ENCODE peak calls at places on chromosomes 5 and 9, in seven cellular contexts. Q is fibroblast of lung, T is tibial artery, P is OCI-LY7, C is HepG2, H is astrocyte, R is neuronal stem cell. Z is an unnamed sample. For H3K36me3, the result is how much of the 10 kb centered on the place peaks cover.

GRCh38 chr5:132498686-132499271 is 8.2 kb upstream of the IRF1 start:
- DNase-seq in T (peak), R (no peak), C (no peak), Q (peak), P (no peak), H (peak), Z (no peak)

GRCh38 chr5:67190443-67190842 is 6.2 kb downstream of the CD180 start:
- DNase-seq in T (no peak), P (no peak), H (no peak), C (no peak), R (no peak), Q (no peak), Z (no peak)

GRCh38 chr9:114499941-114500528 is 5.2 kb downstream of the WHRN start:
- DNase-seq in R (no peak), P (no peak), C (no peak), Q (no peak), T (no peak), H (no peak), Z (no peak)

GRCh38 chr5:74432240-74432639 is 208.3 kb downstream of the ENC1 start:
- DNase-seq in Q (peak), H (no peak), C (no peak), P (no peak), T (no peak), R (no peak), Z (no peak)

GRCh38 chr9:132154925-132155324 is 6.9 kb upstream of the NTNG2 start:
- DNase-seq in T (no peak), P (no peak), H (no peak), Q (no peak), C (no peak), R (no peak), Z (no peak)

GRCh38 chr9:77752566-77752965 is 104.4 kb upstream of the GNA14 start:
- DNase-seq in T (no peak), C (no peak), Q (peak), P (no peak), H (peak), R (no peak), Z (no peak)

GRCh38 chr9:14722391-14723035 is at the start of gene CER1:
- DNase-seq in P (no peak), R (peak), T (no peak), Q (no peak), H (no peak), C (no peak), Z (no peak)

GRCh38 chr5:6585168-6585567 is 47.7 kb downstream of the NSUN2 start:
- DNase-seq in T (no peak), P (no peak), R (no peak), Q (no peak), H (no peak), C (no peak), Z (no peak)

GRCh38 chr9:84839538-84839937 is 170.0 kb downstream of the NTRK2 start:
- DNase-seq in H (peak), P (no peak), T (no peak), Q (peak), C (no peak), R (no peak), Z (no peak)

GRCh38 chr9:125785187-125785840 is 38.1 kb downstream of the PBX3 start:
- DNase-seq in T (no peak), Q (peak), C (peak), H (no peak), R (no peak), P (no peak), Z (no peak)

GRCh38 chr5:32223972-32224608 is 50.0 kb upstream of the GOLPH3 start:
- DNase-seq in C (peak), R (no peak), T (no peak), Q (peak), H (peak), P (no peak), Z (no peak)

GRCh38 chr5:180259260-180259611 is 32.6 kb downstream of the MAPK9 start:
- DNase-seq in P (no peak), Q (peak), H (peak), C (no peak), T (no peak), R (no peak), Z (no peak)

GRCh38 chr5:150626853-150627276 is 13.6 kb upstream of the SYNPO start:
- DNase-seq in C (no peak), H (peak), P (no peak), R (no peak), T (peak), Q (peak), Z (no peak)

GRCh38 chr5:76604838-76605237 is 18.4 kb downstream of the F2RL2 start:
- DNase-seq in R (no peak), T (no peak), Q (peak), C (peak), H (peak), P (no peak), Z (no peak)

GRCh38 chr5:120568716-120569115 is 104.6 kb downstream of the PRR16 start:
- DNase-seq in C (no peak), Q (peak), R (no peak), T (no peak), H (peak), P (no peak), Z (no peak)

GRCh38 chr5:19865336-19866087 is 122.5 kb downstream of the CDH18 start:
- DNase-seq in Q (no peak), T (no peak), H (no peak), R (no peak), P (no peak), C (no peak), Z (no peak)

GRCh38 chr5:26757941-26758340 is 280.4 kb downstream of the CDH9 start:
- DNase-seq in R (no peak), P (no peak), H (no peak), C (no peak), T (no peak), Q (no peak), Z (no peak)

GRCh38 chr5:16808936-16809815 is 126.9 kb downstream of the MYO10 start:
- DNase-seq in R (no peak), H (no peak), C (peak), Q (no peak), P (no peak), T (no peak), Z (no peak)

GRCh38 chr5:167415779-167416761 is 875.4 kb upstream of the WWC1 start:
- DNase-seq in T (no peak), H (no peak), C (no peak), Q (no peak), R (no peak), P (no peak), Z (no peak)

GRCh38 chr5:44245936-44246335 is 143.3 kb downstream of the FGF10 start:
- DNase-seq in Q (no peak), C (no peak), H (no peak), T (no peak), P (no peak), R (no peak), Z (no peak)

GRCh38 chr9:98807070-98807810 is at the start of gene GALNT12:
- DNase-seq in T (peak), C (no peak), P (peak), H (no peak), R (no peak), Q (no peak), Z (peak)

GRCh38 chr9:82022121-82022520 is 33.5 kb downstream of the SPATA31D1 start:
- DNase-seq in T (no peak), Q (no peak), P (no peak), H (no peak), C (no peak), R (no peak), Z (no peak)

GRCh38 chr5:53109041-53109435 is 519 bp downstream of the MOCS2 start:
- DNase-seq in T (no peak), P (peak), Q (no peak), R (peak), C (peak), H (no peak), Z (no peak)

GRCh38 chr5:151174612-151175101 is 17.1 kb upstream of the ANXA6 start:
- DNase-seq in T (no peak), H (no peak), P (no peak), C (no peak), Q (no peak), R (no peak), Z (no peak)

GRCh38 chr5:160601045-160601444 is 179.4 kb downstream of the PTTG1 start:
- DNase-seq in R (no peak), Q (no peak), H (no peak), P (no peak), T (no peak), C (no peak), Z (no peak)

GRCh38 chr5:136080483-136081180 is 51.8 kb downstream of the TGFBI start:
- DNase-seq in C (no peak), T (peak), H (peak), P (no peak), R (peak), Q (peak), Z (peak)

GRCh38 chr9:74804018-74804385 is 83.7 kb downstream of the TRPM6 start:
- DNase-seq in H (no peak), P (no peak), R (no peak), T (no peak), Q (peak), C (no peak), Z (no peak)

GRCh38 chr5:108749130-108749861 is 1.6 kb downstream of the FER start:
- DNase-seq in R (no peak), Q (peak), T (no peak), C (no peak), P (peak), H (peak), Z (no peak)

GRCh38 chr5:169139381-169140125 is 161.4 kb downstream of the SLIT3 start:
- DNase-seq in C (no peak), T (no peak), R (no peak), H (peak), P (no peak), Q (peak), Z (no peak)

GRCh38 chr9:107644774-107645463 is 155.3 kb upstream of the KLF4 start:
- DNase-seq in Q (no peak), H (no peak), C (no peak), T (peak), R (no peak), P (no peak), Z (no peak)

GRCh38 chr5:88503065-88503394 is 234.4 kb upstream of the TMEM161B start:
- DNase-seq in Q (peak), R (no peak), T (no peak), C (no peak), H (no peak), P (peak), Z (no peak)

DNA sequence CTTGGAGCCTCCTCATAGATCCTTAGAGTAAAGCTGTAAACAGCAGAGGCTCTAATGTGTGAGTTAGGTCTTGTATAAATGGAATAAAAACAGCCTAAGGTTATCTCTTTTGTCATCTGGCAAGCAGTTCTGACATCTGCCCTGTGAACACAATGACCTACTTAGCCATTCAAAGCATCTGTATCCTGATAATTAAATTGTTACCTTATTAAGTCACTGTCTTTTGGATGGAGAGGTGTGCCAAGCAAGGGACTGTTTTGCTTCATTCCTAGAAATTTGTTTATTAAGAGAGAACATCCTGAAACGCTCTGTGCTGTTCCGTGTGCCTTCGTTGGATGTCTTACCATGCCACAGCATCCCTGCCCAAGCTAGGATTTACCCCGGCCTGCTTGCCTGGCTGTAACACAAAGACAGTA is 1.5 kb downstream of the LSM11 start:
- DNase-seq in H (no peak), C (no peak), R (no peak), Q (no peak), P (no peak), T (no peak), Z (no peak)
- H3K4me3 ChIP-seq in H (peak), C (peak), R (no peak), Q (peak), P (peak), T (peak), Z (peak)

GRCh38 chr5:39151731-39152130 is 67.6 kb downstream of the FYB1 start:
- DNase-seq in R (no peak), C (no peak), Q (no peak), H (no peak), T (no peak), P (no peak), Z (no peak)

GRCh38 chr5:39149966-39150365 is 69.4 kb downstream of the FYB1 start:
- DNase-seq in T (no peak), H (no peak), R (no peak), P (no peak), Q (no peak), C (no peak), Z (no peak)

GRCh38 chr5:39146831-39147540 is 72.4 kb downstream of the FYB1 start:
- DNase-seq in T (no peak), P (no peak), C (no peak), R (no peak), H (no peak), Q (no peak), Z (no peak)

DNA sequence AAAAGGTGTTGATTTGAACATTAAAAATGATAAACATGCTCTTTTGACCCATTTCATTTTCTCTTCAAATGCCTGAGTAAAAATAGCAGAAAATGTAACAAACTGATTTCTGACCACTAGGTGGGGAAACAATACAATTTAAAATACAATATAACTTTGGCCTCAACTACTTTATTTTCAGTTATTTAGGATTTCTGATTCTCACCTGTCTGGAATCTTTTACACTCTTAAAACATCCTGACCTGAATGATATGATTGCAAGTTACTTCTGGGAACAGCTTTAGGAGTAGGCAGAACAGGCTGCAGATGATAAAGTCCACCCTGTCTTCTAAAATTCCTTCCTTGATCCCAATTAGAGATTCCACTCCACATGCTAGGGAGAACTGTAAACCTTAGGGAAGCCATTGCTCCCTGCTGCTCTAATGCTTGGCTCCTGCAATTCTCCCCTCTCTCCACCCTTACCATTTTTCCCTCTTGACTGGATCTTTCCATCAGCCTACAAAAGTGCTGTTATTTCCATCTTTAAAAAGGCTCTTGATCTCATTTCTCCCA is 70.3 kb downstream of the FYB1 start:
- DNase-seq in R (no peak), C (peak), Q (no peak), P (no peak), T (no peak), H (no peak), Z (no peak)
- H3K27ac ChIP-seq in R (no peak), C (no peak), Q (no peak), P (no peak), T (no peak), H (no peak), Z (no peak)

GRCh38 chr9:35684921-35685320 is 4.8 kb downstream of the TPM2 start:
- DNase-seq in P (no peak), T (no peak), C (no peak), H (no peak), R (no peak), Q (no peak), Z (no peak)

GRCh38 chr9:35687306-35687705 is 2.4 kb downstream of the TPM2 start:
- DNase-seq in C (peak), R (no peak), H (no peak), P (peak), Q (no peak), T (no peak), Z (no peak)

GRCh38 chr9:35686222-35687203 is 3.2 kb downstream of the TPM2 start:
- DNase-seq in P (peak), T (no peak), H (peak), C (no peak), R (no peak), Q (peak), Z (no peak)

GRCh38 chr9:35683323-35683722 is 6.4 kb downstream of the TPM2 start:
- DNase-seq in T (no peak), C (no peak), R (no peak), P (no peak), H (no peak), Q (no peak), Z (no peak)

GRCh38 chr9:35685506-35685905 is 4.2 kb downstream of the TPM2 start:
- DNase-seq in Q (no peak), H (no peak), T (no peak), R (no peak), C (no peak), P (no peak), Z (no peak)
- H3K36me3 ChIP-seq in Q (under half), H (half or more), T (half or more), R (under half), C (under half), P (under half), Z (under half)

GRCh38 chr9:21404146-21404545 is 4.8 kb upstream of the IFNA8 start:
- DNase-seq in T (no peak), R (no peak), P (no peak), H (no peak), C (no peak), Q (no peak), Z (no peak)

GRCh38 chr9:21398955-21399489 is 9.9 kb upstream of the IFNA8 start:
- DNase-seq in H (no peak), C (no peak), P (no peak), R (no peak), T (no peak), Q (no peak), Z (no peak)

DNA sequence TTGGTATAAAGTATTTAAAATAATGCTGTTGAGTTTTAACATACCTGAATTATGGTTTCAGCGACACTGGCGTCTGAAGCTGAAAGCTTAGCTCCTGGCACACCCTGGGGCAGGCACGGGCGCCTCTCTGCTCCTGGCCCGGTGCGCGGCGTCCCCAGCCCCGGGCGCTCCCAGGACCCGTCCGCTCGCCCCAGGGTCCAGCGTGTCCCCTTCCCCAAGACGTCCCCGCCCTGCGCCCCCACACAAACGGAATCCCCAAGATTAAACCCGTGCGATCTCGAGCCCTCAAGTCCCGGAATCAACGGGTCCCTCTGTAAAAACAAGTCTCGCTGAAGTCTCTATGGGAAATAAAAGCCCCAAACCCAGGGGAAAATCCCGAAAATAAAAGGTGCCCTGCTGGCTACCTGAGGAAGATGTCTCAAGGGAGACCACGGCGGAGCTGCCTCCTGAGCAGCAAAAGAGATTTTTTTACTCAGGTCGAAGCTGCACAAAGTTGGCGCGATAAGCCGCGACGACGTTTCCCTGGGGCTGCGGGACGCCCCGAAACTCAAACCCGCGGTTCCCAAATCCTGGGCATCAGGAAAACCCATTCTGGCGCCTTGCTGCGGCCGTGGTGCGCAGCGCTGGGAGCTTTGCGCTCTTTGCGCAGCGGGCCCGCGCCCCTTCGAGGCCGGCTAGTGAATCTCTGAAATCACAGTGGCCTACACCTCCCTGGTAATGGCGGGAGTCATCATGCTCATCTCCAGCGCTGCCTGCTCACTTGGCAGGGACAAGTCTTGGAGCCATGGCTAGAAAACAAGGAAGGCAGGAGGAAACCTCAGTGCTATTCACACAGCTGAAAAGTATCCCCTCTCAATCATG is 6.3 kb upstream of the IFNA8 start:
- DNase-seq in C (no peak), Q (no peak), P (no peak), R (peak), H (no peak), T (no peak), Z (no peak)
- H3K4me3 ChIP-seq in C (no peak), Q (peak), P (no peak), R (peak), H (peak), T (peak), Z (no peak)

GRCh38 chr5:40551706-40552557 is 127.8 kb upstream of the PTGER4 start:
- DNase-seq in T (no peak), R (no peak), C (peak), P (no peak), H (peak), Q (peak), Z (no peak)
- H3K27ac ChIP-seq in T (no peak), R (no peak), C (no peak), P (no peak), H (peak), Q (peak), Z (no peak)

GRCh38 chr9:137717776-137718327 is 99.0 kb downstream of the EHMT1 start:
- DNase-seq in P (no peak), C (no peak), R (no peak), H (no peak), Q (no peak), T (no peak), Z (no peak)

GRCh38 chr9:137711678-137712105 is 92.9 kb downstream of the EHMT1 start:
- DNase-seq in C (no peak), Q (no peak), T (no peak), R (no peak), H (no peak), P (no peak), Z (no peak)

GRCh38 chr9:137716694-137717287 is 98.0 kb downstream of the EHMT1 start:
- DNase-seq in C (no peak), H (no peak), T (no peak), P (no peak), R (no peak), Q (no peak), Z (no peak)

GRCh38 chr9:137719194-137719593 is 100.4 kb downstream of the EHMT1 start:
- DNase-seq in R (no peak), H (no peak), P (no peak), Q (no peak), T (no peak), C (no peak), Z (no peak)

GRCh38 chr9:137715321-137715720 is 96.5 kb downstream of the EHMT1 start:
- DNase-seq in T (no peak), R (no peak), P (no peak), C (no peak), H (no peak), Q (no peak), Z (no peak)
- H3K36me3 ChIP-seq in T (half or more), R (under half), P (half or more), C (under half), H (under half), Q (under half), Z (under half)

GRCh38 chr5:10306114-10306513 is 1.6 kb downstream of the CMBL start:
- DNase-seq in T (no peak), Q (no peak), C (no peak), P (no peak), H (no peak), R (no peak), Z (no peak)
- H3K4me3 ChIP-seq in T (peak), Q (no peak), C (peak), P (no peak), H (no peak), R (no peak), Z (no peak)

DNA sequence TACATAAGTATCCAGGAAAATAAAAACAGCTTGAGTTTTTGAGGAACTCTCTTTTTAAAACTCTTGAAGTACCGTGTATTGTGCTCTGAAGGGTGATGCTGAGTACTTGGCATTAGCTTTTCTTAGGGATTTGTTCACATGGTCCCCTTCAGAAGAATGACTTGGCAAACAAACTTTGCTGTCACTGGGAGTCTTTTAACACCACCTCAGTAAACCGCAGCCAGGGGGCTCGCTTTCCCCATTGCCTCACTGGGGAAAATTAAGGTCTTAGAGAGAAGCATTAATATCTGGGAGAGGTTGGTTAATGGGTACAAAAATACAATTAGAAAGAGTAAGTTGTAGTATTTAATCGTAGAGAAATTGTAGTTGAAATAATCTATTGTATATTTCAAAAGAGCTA is 105.9 kb upstream of the DAP start:
- DNase-seq in H (no peak), Q (no peak), R (no peak), C (no peak), T (no peak), P (no peak), Z (no peak)
- H3K27ac ChIP-seq in H (no peak), Q (no peak), R (no peak), C (no peak), T (no peak), P (no peak), Z (no peak)